ENCODE peak calls at places on chromosomes 16 and 17, in five cellular contexts. Y is brain microvascular endothelial cell, X is AG10803, S is upper lobe of right lung, U is fibroblast of mammary gland. O is an unnamed sample.

GRCh38 chr16:23590181-23590580 is 5.9 kb downstream of the NDUFAB1 start:
- DNase-seq in Y (no peak), X (no peak), S (no peak), U (no peak), O (no peak)

GRCh38 chr17:47905221-47905733 is 9.2 kb downstream of the SP2 start:
- DNase-seq in Y (peak; percentile 67), X (peak; percentile 92), S (no peak), U (peak; percentile 59), O (peak; percentile 95)

GRCh38 chr17:13638855-13639458 is 37.2 kb upstream of the HS3ST3A1 start:
- DNase-seq in Y (no peak), X (no peak), S (no peak), U (peak; percentile 31), O (peak; percentile 50)

GRCh38 chr17:3917391-3917931 is 1.2 kb upstream of the P2RX1 start:
- DNase-seq in Y (peak; percentile 45), X (no peak), S (peak; percentile 77), U (no peak), O (peak; percentile 64)

GRCh38 chr17:46863383-46864121 is 12.2 kb downstream of the WNT9B start:
- DNase-seq in Y (no peak), X (no peak), S (no peak), U (no peak), O (no peak)

GRCh38 chr17:35889818-35890773 is 9.9 kb upstream of the CCL5 start:
- DNase-seq in Y (peak; percentile 68), X (peak; percentile 15), S (no peak), U (peak; percentile 34), O (peak; percentile 83)

GRCh38 chr16:47254771-47255170 is 111.0 kb upstream of the NETO2 start:
- DNase-seq in Y (no peak), X (no peak), S (no peak), U (no peak), O (no peak)

GRCh38 chr17:2981325-2981724 is 82.1 kb downstream of the OR1D5 start:
- DNase-seq in Y (no peak), X (no peak), S (peak; percentile 16), U (no peak), O (no peak)

GRCh38 chr17:66357037-66357436 is 54.6 kb downstream of the PRKCA start:
- DNase-seq in Y (no peak), X (no peak), S (no peak), U (peak; percentile 45), O (no peak)

GRCh38 chr17:65533056-65533745 is 28.2 kb downstream of the AXIN2 start:
- DNase-seq in Y (no peak), X (no peak), S (no peak), U (no peak), O (no peak)

GRCh38 chr16:50102046-50102756 is 36.4 kb downstream of the HEATR3 start:
- DNase-seq in Y (peak; percentile 81), X (peak; percentile 81), S (no peak), U (peak; percentile 93), O (peak; percentile 12)

GRCh38 chr17:35087731-35088646 is 24.5 kb upstream of the RFFL start:
- DNase-seq in Y (peak; percentile 34), X (peak; percentile 46), S (peak; percentile 79), U (peak; percentile 44), O (peak; percentile 49)

GRCh38 chr17:82458885-82459424 is 414 bp downstream of the NARF start:
- DNase-seq in Y (peak; percentile 30), X (peak; percentile 23), S (no peak), U (no peak), O (no peak)

GRCh38 chr17:81406117-81406953 is 11.1 kb downstream of the BAHCC1 start:
- DNase-seq in Y (no peak), X (no peak), S (no peak), U (no peak), O (no peak)

GRCh38 chr17:34562387-34562786 is 17.0 kb upstream of the TMEM132E start:
- DNase-seq in Y (no peak), X (no peak), S (no peak), U (no peak), O (no peak)

GRCh38 chr17:56289321-56289720 is 136.0 kb downstream of the ANKFN1 start:
- DNase-seq in Y (no peak), X (peak; percentile 39), S (no peak), U (no peak), O (no peak)

GRCh38 chr16:3879887-3880564 is 487 bp downstream of the CREBBP start:
- DNase-seq in Y (peak; percentile 25), X (peak; percentile 53), S (peak; percentile 90), U (peak; percentile 45), O (peak; percentile 44)

GRCh38 chr16:22621571-22622148 is 111.0 kb downstream of the NPIPB5 start:
- DNase-seq in Y (no peak), X (no peak), S (no peak), U (no peak), O (no peak)

GRCh38 chr17:31068291-31068690 is 26.5 kb upstream of the NF1 start:
- DNase-seq in Y (peak; percentile 52), X (peak; percentile 7), S (no peak), U (peak; percentile 40), O (no peak)

GRCh38 chr17:46788796-46789195 is 29.7 kb downstream of the WNT3 start:
- DNase-seq in Y (no peak), X (no peak), S (no peak), U (no peak), O (no peak)

GRCh38 chr17:35713069-35713728 is 18.2 kb upstream of the RASL10B start:
- DNase-seq in Y (peak; percentile 82), X (peak; percentile 97), S (no peak), U (peak; percentile 96), O (peak; percentile 91)

GRCh38 chr17:77365584-77366186 is 224.9 kb downstream of the SEC14L1 start:
- DNase-seq in Y (peak; percentile 86), X (peak; percentile 88), S (peak; percentile 66), U (peak; percentile 91), O (peak; percentile 84)

GRCh38 chr17:74183411-74183810 is 20.1 kb upstream of the RPL38 start:
- DNase-seq in Y (no peak), X (no peak), S (no peak), U (no peak), O (no peak)
- TF ChIP-seq CTCF in Y (no peak), X (no peak), S (no peak), U (no peak), O (no peak)

GRCh38 chr17:79790805-79791353 is 6.0 kb downstream of the CBX8 start:
- DNase-seq in Y (no peak), X (no peak), S (no peak), U (no peak), O (no peak)

GRCh38 chr17:79788455-79788854 is 8.4 kb downstream of the CBX8 start:
- DNase-seq in Y (no peak), X (no peak), S (peak; percentile 31), U (no peak), O (no peak)

GRCh38 chr17:79789943-79790804 is 6.7 kb downstream of the CBX8 start:
- DNase-seq in Y (no peak), X (no peak), S (peak; percentile 79), U (no peak), O (no peak)

GRCh38 chr17:79786930-79787643 is 9.1 kb downstream of the CBX2 start:
- DNase-seq in Y (no peak), X (no peak), S (peak; percentile 48), U (no peak), O (no peak)

GRCh38 chr17:79788989-79789942 is 7.6 kb downstream of the CBX8 start:
- DNase-seq in Y (no peak), X (no peak), S (no peak), U (no peak), O (no peak)
- H3K4me3 ChIP-seq in Y (no peak overlapping the region), X (no peak overlapping the region), S (no peak overlapping the region), U (no peak overlapping the region), O (no peak overlapping the region)

GRCh38 chr16:82938108-82938507 is 311.3 kb downstream of the CDH13 start:
- DNase-seq in Y (no peak), X (no peak), S (no peak), U (no peak), O (no peak)

GRCh38 chr16:82936941-82937551 is 310.3 kb downstream of the CDH13 start:
- DNase-seq in Y (peak; percentile 89), X (peak; percentile 26), S (no peak), U (peak; percentile 5), O (peak; percentile 48)

DNA sequence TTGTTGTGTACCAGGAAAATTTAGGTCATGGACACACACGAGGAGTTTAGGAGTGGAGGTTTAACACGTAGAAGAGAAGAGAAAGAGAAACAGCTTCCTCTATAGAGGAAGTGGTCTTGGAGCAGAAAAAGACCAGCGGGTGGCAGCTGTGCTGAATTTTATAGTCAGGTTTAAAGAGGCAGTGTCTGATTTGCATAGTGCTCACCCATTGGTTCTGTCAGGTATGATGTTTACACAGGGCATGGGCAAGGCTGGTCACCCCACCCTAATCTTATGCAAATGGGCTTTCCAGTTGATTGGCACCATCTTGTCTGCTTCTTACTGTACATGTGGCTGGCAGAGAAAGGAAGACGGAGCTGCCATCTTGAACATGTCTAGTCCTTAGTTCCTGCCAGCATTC is 309.0 kb downstream of the CDH13 start:
- DNase-seq in Y (no peak), X (no peak), S (no peak), U (no peak), O (no peak)
- TF ChIP-seq CTCF in Y (no peak), X (no peak), S (no peak), U (no peak), O (no peak)

DNA sequence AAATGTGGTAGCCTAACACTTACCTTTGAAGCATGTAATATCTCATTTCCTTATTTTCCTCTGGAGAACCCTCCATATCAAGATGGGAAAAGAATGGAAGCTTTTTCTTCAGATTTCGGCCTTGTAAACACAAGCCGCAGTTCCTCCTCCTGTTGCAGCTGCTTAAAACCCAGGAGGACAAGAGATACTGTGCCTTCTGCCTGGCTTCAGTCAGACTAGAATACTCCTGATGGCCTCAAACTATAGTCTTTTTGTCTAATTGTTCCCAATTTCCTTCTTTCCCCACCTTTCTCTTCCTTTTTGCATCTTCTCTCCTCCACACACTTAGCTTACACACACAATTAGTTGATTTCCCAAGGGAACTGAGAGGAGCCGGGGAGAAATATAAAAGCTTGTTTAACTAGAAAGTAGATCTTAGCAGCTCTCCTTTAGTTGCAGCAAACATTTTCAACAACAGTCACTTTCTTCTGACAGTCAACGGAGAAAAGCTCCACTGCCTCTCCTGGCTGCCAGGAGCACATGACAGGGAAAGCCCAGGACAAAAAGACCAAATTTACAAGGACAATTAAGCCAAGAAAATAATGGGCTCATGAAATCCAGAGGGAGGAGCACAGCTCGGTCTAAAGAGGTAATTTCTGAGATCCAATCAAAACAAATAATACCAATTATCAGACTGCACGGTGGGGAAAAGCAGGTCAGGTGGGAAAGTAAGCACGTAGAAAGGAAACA is 76.4 kb upstream of the C17orf78 start:
- DNase-seq in Y (no peak), X (peak; percentile 13), S (no peak), U (peak; percentile 19), O (peak; percentile 35)
- H3K4me3 ChIP-seq in Y (no peak overlapping the region), X (no peak overlapping the region), S (no peak overlapping the region), U (no peak overlapping the region), O (peak overlapping the region; percentile 32)

DNA sequence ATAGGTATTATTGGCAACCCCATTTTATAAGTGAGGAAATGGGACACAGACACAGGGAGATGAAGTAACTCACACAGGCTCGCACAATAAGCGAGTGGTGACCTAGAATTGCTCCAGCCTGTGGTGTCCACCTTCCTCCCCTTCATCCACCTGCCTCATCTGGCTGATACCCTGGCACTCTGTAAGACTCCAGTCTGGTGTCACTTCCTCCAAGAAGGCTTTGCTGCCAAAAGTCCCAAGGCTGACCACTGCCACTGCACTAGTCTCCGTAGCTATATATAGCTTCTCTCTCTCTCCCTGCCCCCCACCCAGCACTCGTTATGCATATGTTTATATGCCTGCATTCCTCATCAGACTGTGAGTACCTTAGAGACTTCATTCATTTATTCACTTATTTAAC is 66.1 kb upstream of the SREBF1 start:
- DNase-seq in Y (no peak), X (no peak), S (no peak), U (no peak), O (no peak)
- TF ChIP-seq CTCF in Y (no peak), X (no peak), S (no peak), U (no peak), O (no peak)

GRCh38 chr17:63523256-63523869 is at the start of gene KCNH6:
- DNase-seq in Y (no peak), X (no peak), S (no peak), U (no peak), O (no peak)
- H3K4me3 ChIP-seq in Y (peak within 1 kb of the TSS; percentile 22), X (no peak within 1 kb of the TSS), S (no peak within 1 kb of the TSS), U (no peak within 1 kb of the TSS), O (peak within 1 kb of the TSS; percentile 42)